ENCODE peak calls at places on chromosomes 2 and 18, in four cellular contexts. One of them, this sample, is unnamed.

GRCh38 chr2:10329880-10330699 is 27.4 kb downstream of the HPCAL1 start:
- DNase-seq in iPS DF 6.9: no peak
- DNase-seq in H7: no peak
- DNase-seq in right cardiac atrium: no peak
- DNase-seq in this sample: no peak

GRCh38 chr2:207352978-207353377 is 176.8 kb upstream of the CREB1 start:
- DNase-seq in H7: peak; percentile 26
- DNase-seq in iPS DF 6.9: no peak
- DNase-seq in right cardiac atrium: no peak
- DNase-seq in this sample: no peak

GRCh38 chr18:13572721-13573120 is 153.6 kb downstream of the FAM210A start:
- DNase-seq in iPS DF 6.9: no peak
- DNase-seq in H7: no peak
- DNase-seq in right cardiac atrium: no peak
- DNase-seq in this sample: no peak

GRCh38 chr18:34647251-34647650 is 62.8 kb upstream of the DTNA start:
- DNase-seq in H7: peak; percentile 7
- DNase-seq in right cardiac atrium: no peak
- DNase-seq in iPS DF 6.9: peak; percentile 61
- DNase-seq in this sample: no peak

GRCh38 chr2:20231632-20232031 is 6.7 kb upstream of the SDC1 start:
- DNase-seq in H7: peak; percentile 85
- DNase-seq in iPS DF 6.9: no peak
- DNase-seq in right cardiac atrium: no peak
- DNase-seq in this sample: no peak

GRCh38 chr2:15115786-15116185 is 445.3 kb downstream of the NBAS start:
- DNase-seq in H7: no peak
- DNase-seq in right cardiac atrium: no peak
- DNase-seq in iPS DF 6.9: no peak
- DNase-seq in this sample: no peak

GRCh38 chr18:9333441-9334350 is 877 bp upstream of the TWSG1 start:
- DNase-seq in iPS DF 6.9: peak; percentile 41
- DNase-seq in H7: peak; percentile 71
- DNase-seq in right cardiac atrium: peak; percentile 16
- DNase-seq in this sample: peak; percentile 14

GRCh38 chr2:80869858-80870438 is 565.4 kb upstream of the LRRTM1 start:
- DNase-seq in right cardiac atrium: no peak
- DNase-seq in iPS DF 6.9: no peak
- DNase-seq in H7: no peak
- DNase-seq in this sample: no peak

GRCh38 chr18:54416459-54416858 is 58.8 kb downstream of the C18orf54 start:
- DNase-seq in right cardiac atrium: no peak
- DNase-seq in iPS DF 6.9: no peak
- DNase-seq in H7: no peak
- DNase-seq in this sample: peak; percentile 86

GRCh38 chr2:30366199-30366691 is 80.8 kb upstream of the LCLAT1 start:
- DNase-seq in right cardiac atrium: no peak
- DNase-seq in iPS DF 6.9: no peak
- DNase-seq in H7: no peak
- DNase-seq in this sample: no peak

GRCh38 chr2:26002617-26003310 is 20.5 kb upstream of the KIF3C start:
- DNase-seq in H7: no peak
- DNase-seq in right cardiac atrium: no peak
- DNase-seq in iPS DF 6.9: no peak
- DNase-seq in this sample: no peak

GRCh38 chr2:198117397-198118041 is 313.1 kb downstream of the PLCL1 start:
- DNase-seq in right cardiac atrium: no peak
- DNase-seq in iPS DF 6.9: no peak
- DNase-seq in H7: no peak
- DNase-seq in this sample: no peak

GRCh38 chr2:82913566-82913965 is 1545.5 kb downstream of the SUCLG1 start:
- DNase-seq in right cardiac atrium: no peak
- DNase-seq in iPS DF 6.9: no peak
- DNase-seq in H7: no peak
- DNase-seq in this sample: no peak

GRCh38 chr18:46096651-46097300 is 1.3 kb downstream of the ATP5F1A start:
- DNase-seq in iPS DF 6.9: no peak
- DNase-seq in H7: no peak
- DNase-seq in right cardiac atrium: no peak
- DNase-seq in this sample: no peak

GRCh38 chr2:54666741-54667639 is 56.5 kb upstream of the EML6 start:
- DNase-seq in iPS DF 6.9: no peak
- DNase-seq in right cardiac atrium: peak; percentile 39
- DNase-seq in H7: no peak
- DNase-seq in this sample: no peak

GRCh38 chr2:118061135-118061955 is 26.9 kb upstream of the INSIG2 start:
- DNase-seq in right cardiac atrium: no peak
- DNase-seq in iPS DF 6.9: no peak
- DNase-seq in H7: peak; percentile 13
- DNase-seq in this sample: peak; percentile 80

DNA sequence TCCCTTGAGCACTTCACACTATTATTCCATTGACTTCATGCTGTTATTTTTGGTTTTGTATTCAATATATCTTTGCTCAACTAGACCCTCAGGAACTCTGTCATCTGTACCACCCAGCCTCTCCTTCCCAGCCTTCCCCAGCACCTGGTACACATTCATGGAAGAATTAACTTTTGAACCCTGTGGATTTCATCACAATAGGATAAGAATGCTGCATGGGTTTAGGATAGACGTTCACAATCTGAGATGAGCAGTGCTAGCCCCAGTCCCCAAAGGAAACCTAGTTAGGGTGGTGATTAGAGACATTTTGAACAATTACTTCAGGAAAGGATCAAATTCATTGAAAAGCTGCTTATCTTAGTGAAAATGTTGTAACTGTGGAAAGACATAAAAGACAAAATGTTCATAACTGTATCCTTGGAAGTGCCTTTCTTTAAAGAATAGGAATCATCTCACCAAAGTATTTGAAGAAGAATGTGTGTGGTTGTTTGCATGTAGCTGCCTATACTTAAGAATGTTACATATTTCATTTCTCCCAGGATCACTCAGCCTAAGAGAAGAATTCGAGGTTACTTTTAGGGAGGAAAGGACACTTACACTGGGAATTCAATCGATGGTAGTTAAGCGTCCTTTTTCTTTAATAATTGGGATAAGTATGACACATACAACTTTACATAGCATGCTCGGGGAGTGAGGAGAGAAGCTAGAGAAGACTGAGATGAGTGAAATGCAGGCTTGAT is 21.8 kb upstream of the CYP1B1 start:
- DNase-seq in right cardiac atrium: no peak
- DNase-seq in H7: no peak
- DNase-seq in iPS DF 6.9: no peak
- DNase-seq in this sample: no peak
- H3K4me3 ChIP-seq in right cardiac atrium: peak overlapping the region; percentile 12
- H3K4me3 ChIP-seq in H7: no peak overlapping the region
- H3K4me3 ChIP-seq in iPS DF 6.9: no peak overlapping the region
- H3K4me3 ChIP-seq in this sample: no peak overlapping the region

DNA sequence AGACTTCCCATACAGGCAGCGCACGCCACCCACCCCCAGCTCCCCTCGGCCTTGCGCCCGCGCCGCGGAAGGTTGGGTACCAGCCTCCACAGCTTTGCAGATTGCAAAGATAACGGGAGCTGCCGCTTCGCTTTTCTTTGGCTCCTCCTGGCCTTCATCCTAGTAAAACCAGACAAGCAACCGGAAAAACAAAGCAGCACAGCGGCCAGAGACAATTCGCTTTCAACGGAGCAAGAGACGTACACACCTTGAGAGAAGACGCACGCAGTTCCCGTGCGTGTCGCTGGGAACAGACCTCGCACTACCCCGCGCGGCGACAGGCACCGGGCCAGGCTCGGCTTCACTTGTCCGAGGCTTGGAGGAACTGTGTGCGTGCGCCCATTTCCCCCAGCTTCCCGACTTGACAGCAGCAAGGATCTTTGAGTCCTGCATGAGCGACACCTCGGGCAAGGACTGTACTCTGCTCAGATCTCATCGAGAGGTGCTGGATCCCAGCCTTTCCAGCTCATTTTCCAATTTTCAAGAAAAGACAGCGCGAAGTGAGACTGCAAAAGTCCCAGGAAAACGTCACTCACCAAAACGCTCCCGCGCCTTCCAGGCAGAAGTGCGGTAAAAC is 964 bp downstream of the ZBTB7C start:
- DNase-seq in iPS DF 6.9: no peak
- DNase-seq in right cardiac atrium: peak; percentile 36
- DNase-seq in H7: peak; percentile 58
- DNase-seq in this sample: no peak
- H3K4me3 ChIP-seq in iPS DF 6.9: peak overlapping the region; percentile 69
- H3K4me3 ChIP-seq in right cardiac atrium: peak overlapping the region; percentile 95
- H3K4me3 ChIP-seq in H7: peak overlapping the region; percentile 67
- H3K4me3 ChIP-seq in this sample: peak overlapping the region; percentile 9

GRCh38 chr2:28583899-28584553 is 88.2 kb downstream of the PLB1 start:
- DNase-seq in H7: peak; percentile 35
- DNase-seq in iPS DF 6.9: no peak
- DNase-seq in right cardiac atrium: peak; percentile 82
- DNase-seq in this sample: peak; percentile 87
- H3K4me3 ChIP-seq in H7: no peak overlapping the region
- H3K4me3 ChIP-seq in iPS DF 6.9: no peak overlapping the region
- H3K4me3 ChIP-seq in right cardiac atrium: no peak overlapping the region
- H3K4me3 ChIP-seq in this sample: peak overlapping the region; percentile 35

DNA sequence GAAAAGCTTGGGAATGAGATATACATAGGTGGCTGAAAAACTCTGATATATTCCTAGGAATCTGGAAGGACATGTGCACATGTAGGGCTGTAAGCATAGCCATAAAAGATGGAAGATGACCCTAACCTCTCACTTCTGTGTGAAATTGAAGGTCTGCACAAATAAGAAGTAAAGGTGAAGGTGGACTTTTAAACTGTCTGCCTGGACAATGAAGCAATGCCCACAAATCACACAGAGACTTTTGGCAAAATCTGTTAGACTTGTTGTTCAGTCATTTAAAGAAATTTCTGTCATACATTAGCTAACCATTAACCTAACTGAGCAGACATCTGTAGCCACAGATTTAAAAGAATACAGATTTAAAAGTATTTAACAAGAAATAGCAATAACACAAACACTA is 65.3 kb upstream of the CCDC178 start:
- DNase-seq in iPS DF 6.9: no peak
- DNase-seq in right cardiac atrium: no peak
- DNase-seq in H7: no peak
- DNase-seq in this sample: no peak
- H3K4me3 ChIP-seq in iPS DF 6.9: no peak overlapping the region
- H3K4me3 ChIP-seq in right cardiac atrium: no peak overlapping the region
- H3K4me3 ChIP-seq in H7: no peak overlapping the region
- H3K4me3 ChIP-seq in this sample: no peak overlapping the region

DNA sequence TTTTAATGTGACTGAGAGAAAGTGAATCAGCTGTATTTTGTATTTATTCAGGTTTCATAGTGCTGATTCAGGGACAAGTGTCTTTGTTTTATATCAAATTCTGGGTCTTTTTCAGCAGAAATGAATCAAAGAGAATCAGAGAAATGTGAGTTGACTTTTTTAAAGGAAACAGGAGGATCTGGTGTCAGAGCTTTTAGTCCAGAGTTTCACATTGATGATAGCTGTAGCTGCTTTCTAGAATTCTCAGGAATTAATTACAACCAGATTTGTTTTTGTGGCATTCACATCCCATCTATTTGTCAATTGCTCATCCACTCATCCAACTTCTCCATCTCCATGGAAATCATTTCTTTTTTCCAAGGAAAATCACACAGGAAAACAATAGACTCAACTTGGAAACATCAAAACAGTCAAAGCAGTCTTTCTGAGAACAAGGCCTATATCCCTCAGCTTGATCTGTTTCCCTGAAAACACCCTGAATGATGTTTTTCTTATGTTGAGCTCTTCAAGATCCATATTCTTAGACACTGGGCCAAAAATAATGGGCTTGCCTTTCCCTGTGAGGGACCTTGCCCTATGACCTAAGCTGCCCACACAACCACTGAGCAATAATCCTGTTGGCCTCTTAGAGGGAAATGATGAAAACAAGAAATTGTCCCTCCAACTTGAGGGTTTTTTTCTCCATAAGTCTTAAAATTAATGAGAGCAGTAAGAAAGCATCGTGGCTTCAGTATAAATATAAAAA is 249.5 kb upstream of the FN1 start:
- DNase-seq in iPS DF 6.9: no peak
- DNase-seq in H7: no peak
- DNase-seq in right cardiac atrium: no peak
- DNase-seq in this sample: peak; percentile 36
- H3K4me3 ChIP-seq in iPS DF 6.9: no peak overlapping the region
- H3K4me3 ChIP-seq in H7: no peak overlapping the region
- H3K4me3 ChIP-seq in right cardiac atrium: no peak overlapping the region
- H3K4me3 ChIP-seq in this sample: no peak overlapping the region

DNA sequence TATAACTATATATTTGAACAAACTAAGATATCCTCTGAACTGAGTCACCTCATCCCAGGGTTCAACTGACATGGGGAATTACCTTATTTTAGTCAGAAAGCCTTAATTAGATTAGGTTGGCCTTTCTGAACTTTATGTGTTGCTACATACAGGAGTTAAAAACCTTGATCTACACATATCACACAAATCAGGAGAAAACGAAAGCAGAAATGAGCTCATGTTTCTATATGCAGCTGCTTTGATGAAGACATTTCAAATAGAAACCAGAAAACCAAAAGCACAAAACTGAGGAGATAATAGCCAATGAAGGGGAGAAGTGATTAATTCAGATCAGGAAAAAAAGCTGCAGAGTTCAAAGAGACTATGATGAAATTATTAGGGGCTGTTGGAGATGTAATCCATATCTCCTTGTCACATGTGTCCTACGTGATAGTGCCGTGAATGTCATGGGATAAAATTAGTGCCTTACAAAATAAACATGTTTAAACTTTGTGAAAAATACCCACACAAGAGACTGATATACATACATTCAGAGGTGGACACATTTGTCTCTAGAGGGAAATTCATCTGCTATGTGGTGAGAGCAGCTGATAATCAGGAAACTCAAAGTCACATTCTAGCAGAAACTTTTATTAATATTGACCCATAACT is 255.0 kb downstream of the CAMKMT start:
- DNase-seq in right cardiac atrium: no peak
- DNase-seq in iPS DF 6.9: no peak
- DNase-seq in H7: no peak
- DNase-seq in this sample: no peak
- H3K4me3 ChIP-seq in right cardiac atrium: no peak overlapping the region
- H3K4me3 ChIP-seq in iPS DF 6.9: no peak overlapping the region
- H3K4me3 ChIP-seq in H7: no peak overlapping the region
- H3K4me3 ChIP-seq in this sample: no peak overlapping the region